ENCODE peak calls at places on chromosomes 5 and 9, in four cellular contexts. One of them, this sample, is unnamed.

GRCh38 chr5:150210644-150211043 is 20.8 kb downstream of the SLC6A7 start:
- DNase-seq in mammary epithelial cell: no peak
- DNase-seq in heart right ventricle: no peak
- DNase-seq in adrenal gland: no peak
- DNase-seq in this sample: no peak

GRCh38 chr9:13266172-13266571 is 13.3 kb downstream of the MPDZ start:
- DNase-seq in mammary epithelial cell: no peak
- DNase-seq in heart right ventricle: no peak
- DNase-seq in adrenal gland: no peak
- DNase-seq in this sample: no peak

GRCh38 chr5:113574417-113574816 is 60.9 kb downstream of the YTHDC2 start:
- DNase-seq in mammary epithelial cell: peak; percentile 74
- DNase-seq in heart right ventricle: peak; percentile 16
- DNase-seq in adrenal gland: peak; percentile 26
- DNase-seq in this sample: no peak

GRCh38 chr9:114271556-114272510 is 51.1 kb upstream of the ORM1 start:
- DNase-seq in mammary epithelial cell: no peak
- DNase-seq in heart right ventricle: peak; percentile 55
- DNase-seq in adrenal gland: peak; percentile 61
- DNase-seq in this sample: no peak

GRCh38 chr9:32483343-32483742 is 42.7 kb downstream of the RIGI start:
- DNase-seq in mammary epithelial cell: no peak
- DNase-seq in heart right ventricle: no peak
- DNase-seq in adrenal gland: no peak
- DNase-seq in this sample: no peak

GRCh38 chr9:107827304-107827703 is 337.7 kb upstream of the KLF4 start:
- DNase-seq in mammary epithelial cell: no peak
- DNase-seq in heart right ventricle: no peak
- DNase-seq in adrenal gland: peak; percentile 58
- DNase-seq in this sample: no peak

GRCh38 chr5:74127377-74128338 is 501.7 kb downstream of the ARHGEF28 start:
- DNase-seq in mammary epithelial cell: peak; percentile 48
- DNase-seq in heart right ventricle: peak; percentile 33
- DNase-seq in adrenal gland: no peak
- DNase-seq in this sample: no peak

GRCh38 chr9:27162045-27162444 is 53.0 kb downstream of the TEK start:
- DNase-seq in mammary epithelial cell: no peak
- DNase-seq in heart right ventricle: no peak
- DNase-seq in adrenal gland: no peak
- DNase-seq in this sample: no peak

GRCh38 chr5:56819027-56819881 is 3.9 kb downstream of the MAP3K1 start:
- DNase-seq in mammary epithelial cell: peak; percentile 52
- DNase-seq in heart right ventricle: no peak
- DNase-seq in adrenal gland: no peak
- DNase-seq in this sample: no peak

GRCh38 chr5:78295035-78295961 is 800 bp upstream of the AP3B1 start:
- DNase-seq in mammary epithelial cell: peak; percentile 62
- DNase-seq in heart right ventricle: peak; percentile 5
- DNase-seq in adrenal gland: peak; percentile 44
- DNase-seq in this sample: no peak

GRCh38 chr9:114122152-114122615 is 23.1 kb upstream of the KIF12 start:
- DNase-seq in mammary epithelial cell: no peak
- DNase-seq in heart right ventricle: no peak
- DNase-seq in adrenal gland: no peak
- DNase-seq in this sample: no peak

GRCh38 chr9:9752722-9753121 is 860.1 kb downstream of the PTPRD start:
- DNase-seq in mammary epithelial cell: no peak
- DNase-seq in heart right ventricle: no peak
- DNase-seq in adrenal gland: no peak
- DNase-seq in this sample: no peak

GRCh38 chr9:131627846-131628820 is 82.8 kb downstream of the PRRT1B start:
- DNase-seq in mammary epithelial cell: no peak
- DNase-seq in heart right ventricle: no peak
- DNase-seq in adrenal gland: peak; percentile 92
- DNase-seq in this sample: peak; percentile 95

GRCh38 chr5:84430079-84430478 is 45.4 kb upstream of the EDIL3 start:
- DNase-seq in mammary epithelial cell: peak; percentile 46
- DNase-seq in heart right ventricle: no peak
- DNase-seq in adrenal gland: no peak
- DNase-seq in this sample: no peak

GRCh38 chr5:96483878-96484277 is 50.8 kb upstream of the PCSK1 start:
- DNase-seq in mammary epithelial cell: peak; percentile 41
- DNase-seq in heart right ventricle: no peak
- DNase-seq in adrenal gland: no peak
- DNase-seq in this sample: no peak

GRCh38 chr5:143118222-143118621 is 285.3 kb downstream of the NR3C1 start:
- DNase-seq in mammary epithelial cell: no peak
- DNase-seq in heart right ventricle: no peak
- DNase-seq in adrenal gland: no peak
- DNase-seq in this sample: peak; percentile 83

GRCh38 chr5:179858241-179858585 is 404 bp downstream of the MRNIP start:
- DNase-seq in mammary epithelial cell: peak; percentile 48
- DNase-seq in heart right ventricle: no peak
- DNase-seq in adrenal gland: peak; percentile 42
- DNase-seq in this sample: no peak

GRCh38 chr5:138316355-138316754 is 15.2 kb downstream of the CDC25C start:
- DNase-seq in mammary epithelial cell: no peak
- DNase-seq in heart right ventricle: no peak
- DNase-seq in adrenal gland: no peak
- DNase-seq in this sample: no peak

GRCh38 chr9:135787317-135787716 is 85.3 kb downstream of the KCNT1 start:
- DNase-seq in mammary epithelial cell: no peak
- DNase-seq in heart right ventricle: no peak
- DNase-seq in adrenal gland: no peak
- DNase-seq in this sample: no peak

GRCh38 chr9:78296208-78296892 is 575 bp upstream of the PSAT1 start:
- DNase-seq in mammary epithelial cell: peak; percentile 15
- DNase-seq in heart right ventricle: peak; percentile 9
- DNase-seq in adrenal gland: peak; percentile 72
- DNase-seq in this sample: no peak

GRCh38 chr5:98602534-98603112 is 170.8 kb upstream of the RGMB start:
- DNase-seq in mammary epithelial cell: no peak
- DNase-seq in heart right ventricle: no peak
- DNase-seq in adrenal gland: no peak
- DNase-seq in this sample: no peak

GRCh38 chr5:68682400-68683152 is 411.2 kb upstream of the SLC30A5 start:
- DNase-seq in mammary epithelial cell: no peak
- DNase-seq in heart right ventricle: no peak
- DNase-seq in adrenal gland: no peak
- DNase-seq in this sample: no peak

GRCh38 chr9:117044241-117044640 is 357.1 kb downstream of the TRIM32 start:
- DNase-seq in mammary epithelial cell: no peak
- DNase-seq in heart right ventricle: no peak
- DNase-seq in adrenal gland: no peak
- DNase-seq in this sample: no peak

GRCh38 chr5:107380654-107381053 is 290.1 kb downstream of the EFNA5 start:
- DNase-seq in mammary epithelial cell: no peak
- DNase-seq in heart right ventricle: no peak
- DNase-seq in adrenal gland: no peak
- DNase-seq in this sample: no peak

GRCh38 chr9:71001780-71002386 is 119.5 kb downstream of the TRPM3 start:
- DNase-seq in mammary epithelial cell: peak; percentile 51
- DNase-seq in heart right ventricle: peak; percentile 10
- DNase-seq in adrenal gland: peak; percentile 37
- DNase-seq in this sample: no peak

GRCh38 chr9:81552571-81552970 is 136.8 kb downstream of the TLE1 start:
- DNase-seq in mammary epithelial cell: no peak
- DNase-seq in heart right ventricle: peak; percentile 18
- DNase-seq in adrenal gland: no peak
- DNase-seq in this sample: no peak
- TF ChIP-seq CTCF in mammary epithelial cell: no peak
- TF ChIP-seq CTCF in heart right ventricle: no peak
- TF ChIP-seq CTCF in adrenal gland: no peak
- TF ChIP-seq CTCF in this sample: no peak

DNA sequence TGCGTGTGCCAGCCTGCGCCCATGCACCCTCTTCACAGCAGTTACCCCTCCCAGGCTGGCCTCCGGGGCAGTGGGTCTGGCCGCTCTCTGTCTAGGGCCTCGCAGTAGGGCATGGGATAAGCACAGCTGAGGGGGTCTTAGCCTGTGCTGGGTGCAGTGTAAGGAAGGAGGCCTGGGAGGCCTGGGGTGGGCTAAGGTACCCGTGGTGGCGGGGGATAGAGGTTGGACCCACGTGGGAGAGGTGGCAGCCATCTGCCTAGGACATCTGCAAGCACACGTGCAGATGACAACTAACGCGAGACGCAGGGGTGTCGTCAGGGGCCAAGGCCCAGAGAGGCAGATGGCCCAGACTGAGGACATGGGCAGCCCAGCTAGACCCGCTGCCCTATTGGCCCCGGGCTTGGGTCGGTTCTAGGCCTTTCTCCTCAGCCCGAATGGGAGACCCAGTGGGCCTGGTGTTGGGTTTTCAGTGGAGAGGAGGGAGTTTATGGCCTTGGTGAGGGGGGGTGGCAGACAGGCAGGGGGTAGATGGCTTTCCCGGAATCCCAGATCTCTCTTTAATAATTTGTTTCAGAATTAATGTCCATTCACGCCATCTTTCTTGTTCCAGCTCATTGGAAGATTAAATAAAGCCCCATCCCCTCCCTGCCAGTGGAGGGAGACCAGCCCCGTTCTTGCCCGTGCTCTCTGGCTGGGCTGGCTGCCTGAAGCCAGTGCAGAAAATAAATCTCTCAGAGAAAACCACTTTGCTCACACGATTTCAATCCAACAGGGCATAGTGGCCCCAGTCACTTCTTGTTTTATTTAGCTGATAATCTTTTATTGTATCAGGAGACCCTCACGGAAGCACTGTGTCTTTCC is 154.2 kb downstream of the GAPVD1 start:
- DNase-seq in mammary epithelial cell: no peak
- DNase-seq in heart right ventricle: no peak
- DNase-seq in adrenal gland: no peak
- DNase-seq in this sample: no peak
- TF ChIP-seq CTCF in mammary epithelial cell: no peak
- TF ChIP-seq CTCF in heart right ventricle: peak; percentile 6
- TF ChIP-seq CTCF in adrenal gland: no peak
- TF ChIP-seq CTCF in this sample: no peak

GRCh38 chr9:127204771-127205470 is 59.7 kb upstream of the GARNL3 start:
- DNase-seq in mammary epithelial cell: no peak
- DNase-seq in heart right ventricle: no peak
- DNase-seq in adrenal gland: peak; percentile 77
- DNase-seq in this sample: no peak
- TF ChIP-seq CTCF in mammary epithelial cell: no peak
- TF ChIP-seq CTCF in heart right ventricle: no peak
- TF ChIP-seq CTCF in adrenal gland: peak; percentile 33
- TF ChIP-seq CTCF in this sample: no peak

GRCh38 chr5:127442085-127442484 is 75.4 kb upstream of the PRRC1 start:
- DNase-seq in mammary epithelial cell: peak; percentile 4
- DNase-seq in heart right ventricle: no peak
- DNase-seq in adrenal gland: no peak
- DNase-seq in this sample: no peak
- TF ChIP-seq CTCF in mammary epithelial cell: peak; percentile 35
- TF ChIP-seq CTCF in heart right ventricle: peak; percentile 20
- TF ChIP-seq CTCF in adrenal gland: peak; percentile 32
- TF ChIP-seq CTCF in this sample: no peak

DNA sequence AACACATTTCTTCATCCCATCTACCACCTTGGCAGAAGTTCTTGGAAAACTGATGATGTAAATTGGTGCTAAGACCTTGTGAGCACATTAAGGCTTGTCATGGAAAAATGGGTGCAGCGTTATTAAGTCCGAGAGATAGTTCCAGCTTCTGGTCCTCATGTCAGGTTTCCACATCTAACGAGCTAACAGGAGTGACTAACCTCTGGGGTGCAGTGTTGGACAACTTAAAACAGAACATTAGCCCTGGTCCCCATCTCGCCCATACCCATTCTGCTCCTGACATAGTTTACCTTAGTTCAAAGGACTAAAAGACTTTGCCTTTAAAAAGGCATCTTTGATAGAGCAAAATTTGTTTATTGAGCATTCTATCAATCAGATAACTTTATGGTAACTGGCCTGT is 128.0 kb downstream of the SLC1A3 start:
- DNase-seq in mammary epithelial cell: peak; percentile 10
- DNase-seq in heart right ventricle: no peak
- DNase-seq in adrenal gland: no peak
- DNase-seq in this sample: no peak
- TF ChIP-seq CTCF in mammary epithelial cell: peak; percentile 39
- TF ChIP-seq CTCF in heart right ventricle: no peak
- TF ChIP-seq CTCF in adrenal gland: no peak
- TF ChIP-seq CTCF in this sample: no peak

GRCh38 chr5:53733853-53734252 is 173.4 kb downstream of the NDUFS4 start:
- DNase-seq in mammary epithelial cell: peak; percentile 9
- DNase-seq in heart right ventricle: no peak
- DNase-seq in adrenal gland: no peak
- DNase-seq in this sample: no peak
- TF ChIP-seq CTCF in mammary epithelial cell: peak; percentile 57
- TF ChIP-seq CTCF in heart right ventricle: no peak
- TF ChIP-seq CTCF in adrenal gland: no peak
- TF ChIP-seq CTCF in this sample: no peak

GRCh38 chr5:64594601-64595518 is 89.0 kb downstream of the RGS7BP start:
- DNase-seq in mammary epithelial cell: no peak
- DNase-seq in heart right ventricle: no peak
- DNase-seq in adrenal gland: no peak
- DNase-seq in this sample: no peak
- TF ChIP-seq CTCF in mammary epithelial cell: no peak
- TF ChIP-seq CTCF in heart right ventricle: no peak
- TF ChIP-seq CTCF in adrenal gland: peak; percentile 41
- TF ChIP-seq CTCF in this sample: no peak

GRCh38 chr9:37430841-37431597 is 8.5 kb downstream of the GRHPR start:
- DNase-seq in mammary epithelial cell: no peak
- DNase-seq in heart right ventricle: no peak
- DNase-seq in adrenal gland: no peak
- DNase-seq in this sample: no peak
- TF ChIP-seq CTCF in mammary epithelial cell: peak; percentile 19
- TF ChIP-seq CTCF in heart right ventricle: no peak
- TF ChIP-seq CTCF in adrenal gland: no peak
- TF ChIP-seq CTCF in this sample: no peak

GRCh38 chr9:75588808-75589207 is 301.7 kb upstream of the PCSK5 start:
- DNase-seq in mammary epithelial cell: peak; percentile 1
- DNase-seq in heart right ventricle: no peak
- DNase-seq in adrenal gland: no peak
- DNase-seq in this sample: no peak
- TF ChIP-seq CTCF in mammary epithelial cell: peak; percentile 25
- TF ChIP-seq CTCF in heart right ventricle: no peak
- TF ChIP-seq CTCF in adrenal gland: peak; percentile 23
- TF ChIP-seq CTCF in this sample: peak; percentile 49

GRCh38 chr9:103674271-103674670 is 419.8 kb upstream of the SMC2 start:
- DNase-seq in mammary epithelial cell: no peak
- DNase-seq in heart right ventricle: no peak
- DNase-seq in adrenal gland: no peak
- DNase-seq in this sample: no peak
- TF ChIP-seq CTCF in mammary epithelial cell: no peak
- TF ChIP-seq CTCF in heart right ventricle: no peak
- TF ChIP-seq CTCF in adrenal gland: no peak
- TF ChIP-seq CTCF in this sample: no peak

This sample was measured in CD14-positive monocyte.